ENCODE peak calls at places on chromosomes 12 and 14, in ten cellular contexts. H, O, M, W, L, U, I, Q, B and R are unnamed samples.

GRCh38 chr14:95496690-95497241 is 19.7 kb downstream of the SYNE3 start:
- DNase-seq in I (no peak), H (peak), M (no peak), O (no peak), B (peak), Q (no peak), W (no peak), U (no peak), L (no peak), R (no peak)

GRCh38 chr12:104604995-104605675 is 148.4 kb downstream of the CHST11 start:
- DNase-seq in U (no peak), W (no peak), I (no peak), B (no peak), O (no peak), M (no peak), H (no peak), Q (peak), L (no peak), R (no peak)

GRCh38 chr12:60501124-60501729 is 905.4 kb downstream of the SLC16A7 start:
- DNase-seq in M (no peak), H (peak), O (no peak), W (peak), U (no peak), B (peak), L (no peak), I (no peak), Q (no peak), R (no peak)

GRCh38 chr12:1838223-1838993 is 18.0 kb downstream of the LRTM2 start:
- DNase-seq in L (no peak), Q (no peak), B (no peak), O (no peak), M (no peak), H (no peak), W (no peak), U (no peak), I (no peak), R (no peak)

GRCh38 chr12:12357697-12358476 is 1.0 kb downstream of the BORCS5 start:
- DNase-seq in W (peak), O (peak), Q (no peak), L (peak), M (no peak), I (no peak), U (no peak), H (no peak), B (no peak), R (no peak)

GRCh38 chr14:83071888-83072501 is 1538.3 kb upstream of the SEL1L start:
- DNase-seq in U (no peak), L (no peak), W (peak), I (no peak), O (no peak), M (no peak), H (peak), B (peak), Q (peak), R (no peak)

GRCh38 chr12:4118017-4118510 is 155.5 kb upstream of the CCND2 start:
- DNase-seq in H (peak), L (peak), I (no peak), U (no peak), W (no peak), B (peak), M (peak), Q (no peak), O (peak), R (no peak)

GRCh38 chr12:6925543-6926279 is 2.0 kb upstream of the ATN1 start:
- DNase-seq in O (no peak), H (peak), I (no peak), M (no peak), B (peak), U (no peak), L (peak), W (peak), Q (peak), R (no peak)

GRCh38 chr14:56310643-56311042 is 192.4 kb downstream of the PELI2 start:
- DNase-seq in I (no peak), L (peak), Q (no peak), M (no peak), O (no peak), B (no peak), U (no peak), W (no peak), H (peak), R (no peak)

GRCh38 chr12:100017056-100017455 is 32.3 kb upstream of the ANKS1B start:
- DNase-seq in U (no peak), L (no peak), I (no peak), W (peak), M (no peak), Q (no peak), H (no peak), O (no peak), B (no peak), R (no peak)

GRCh38 chr14:55274760-55275159 is 3.5 kb downstream of the FBXO34 start:
- DNase-seq in M (no peak), I (no peak), L (peak), U (no peak), O (no peak), Q (no peak), W (peak), H (peak), B (no peak), R (no peak)

GRCh38 chr14:54681819-54682261 is 114.9 kb downstream of the SAMD4A start:
- DNase-seq in I (no peak), L (peak), O (no peak), W (no peak), H (no peak), U (no peak), M (no peak), B (no peak), Q (no peak), R (no peak)

GRCh38 chr12:31645944-31646343 is 13.5 kb upstream of the ETFBKMT start:
- DNase-seq in Q (no peak), M (no peak), U (no peak), L (no peak), I (no peak), H (no peak), W (no peak), O (no peak), B (no peak), R (no peak)

GRCh38 chr12:121062391-121063045 is 23.5 kb upstream of the OASL start:
- DNase-seq in O (no peak), I (no peak), H (no peak), Q (no peak), L (no peak), B (no peak), U (peak), M (no peak), W (no peak), R (no peak)

GRCh38 chr12:2287151-2287550 is 234.4 kb downstream of the CACNA1C start:
- DNase-seq in M (no peak), I (no peak), H (no peak), O (no peak), W (no peak), Q (no peak), L (no peak), B (no peak), U (no peak), R (no peak)

GRCh38 chr12:1515428-1515827 is 79.0 kb downstream of the FBXL14 start:
- DNase-seq in W (no peak), I (no peak), O (no peak), Q (no peak), H (no peak), L (no peak), M (no peak), U (no peak), B (no peak), R (no peak)

GRCh38 chr12:62190081-62190480 is 70.1 kb upstream of the USP15 start:
- DNase-seq in U (no peak), H (no peak), O (peak), L (no peak), W (no peak), Q (no peak), I (no peak), M (no peak), B (no peak), R (no peak)

GRCh38 chr12:14613718-14614117 is 46.0 kb upstream of the PLBD1 start:
- DNase-seq in M (peak), H (no peak), B (no peak), W (no peak), O (peak), U (no peak), Q (no peak), L (no peak), I (no peak), R (no peak)

GRCh38 chr14:35341454-35342159 is 49.4 kb downstream of the PSMA6 start:
- DNase-seq in B (peak), O (no peak), W (peak), U (no peak), L (peak), Q (no peak), I (peak), H (peak), M (no peak), R (no peak)

GRCh38 chr14:68232643-68233055 is 413.1 kb downstream of the RAD51B start:
- DNase-seq in B (peak), O (peak), H (peak), W (peak), M (peak), Q (no peak), I (no peak), U (no peak), L (peak), R (no peak)

GRCh38 chr12:52025301-52026172 is 18.8 kb downstream of the TAMALIN start:
- DNase-seq in M (no peak), Q (peak), I (peak), B (peak), O (peak), H (peak), L (peak), U (peak), W (peak), R (peak)

GRCh38 chr12:52023182-52023975 is 16.6 kb downstream of the TAMALIN start:
- DNase-seq in L (peak), Q (peak), M (no peak), U (peak), W (peak), O (peak), H (peak), B (peak), I (peak), R (peak)

GRCh38 chr12:52026267-52026666 is 19.5 kb downstream of the TAMALIN start:
- DNase-seq in Q (no peak), H (no peak), O (no peak), M (no peak), U (no peak), L (no peak), W (no peak), B (no peak), I (no peak), R (no peak)

GRCh38 chr12:52022841-52023181 is 16.1 kb downstream of the TAMALIN start:
- DNase-seq in H (no peak), B (peak), U (no peak), W (peak), M (no peak), L (no peak), I (no peak), O (no peak), Q (no peak), R (peak)

DNA sequence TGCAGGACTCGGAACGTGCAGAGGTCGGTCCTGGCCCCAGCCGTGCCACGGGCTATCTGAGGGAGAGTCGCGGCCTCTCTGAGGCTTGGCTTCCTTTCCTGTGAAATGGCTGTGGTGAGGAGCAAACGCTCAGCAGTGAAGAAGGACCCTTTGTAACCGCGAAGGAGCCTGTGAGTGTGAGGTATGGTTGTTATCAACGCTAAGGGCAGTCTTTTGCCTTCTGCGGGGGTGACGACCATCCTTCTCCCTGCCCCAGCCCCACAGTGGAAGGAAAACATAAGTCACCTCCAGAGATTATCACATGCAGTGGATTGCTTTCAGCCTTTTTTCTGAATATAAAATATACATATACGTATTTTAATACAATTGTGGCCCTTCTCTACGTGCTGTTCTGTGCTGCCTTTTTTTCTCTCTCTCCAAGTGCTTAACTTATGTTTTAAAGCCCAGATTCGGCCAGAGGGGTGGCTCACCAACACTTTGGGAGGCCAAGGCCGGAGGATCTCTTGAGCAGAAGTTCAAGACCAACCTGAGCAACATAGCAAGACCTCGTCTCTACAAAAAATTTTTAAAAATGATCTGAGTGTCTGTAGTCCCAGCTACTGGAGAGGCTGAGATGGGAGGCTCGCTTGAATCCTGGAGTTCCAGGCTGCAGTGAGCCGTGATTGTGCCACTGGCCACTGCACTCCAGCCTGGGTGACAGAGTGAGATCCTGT is 17.4 kb downstream of the TAMALIN start:
- DNase-seq in Q (no peak), L (no peak), O (no peak), M (no peak), W (no peak), U (no peak), B (no peak), H (no peak), I (no peak), R (no peak)
- TF ChIP-seq CTCF in Q (peak), L (peak), O (no peak), M (no peak), W (peak), U (peak), B (no peak), H (no peak), I (no peak), R (no peak)

GRCh38 chr12:94900496-94900895 is 103.0 kb downstream of the NDUFA12 start:
- DNase-seq in M (no peak), B (no peak), L (no peak), O (no peak), U (no peak), I (no peak), Q (no peak), H (no peak), W (no peak), R (no peak)

GRCh38 chr12:94892544-94893267 is 110.8 kb downstream of the NDUFA12 start:
- DNase-seq in W (no peak), O (no peak), H (no peak), U (no peak), L (no peak), M (no peak), B (no peak), Q (no peak), I (no peak), R (no peak)

GRCh38 chr12:94898388-94898787 is 105.1 kb downstream of the NDUFA12 start:
- DNase-seq in B (no peak), L (no peak), Q (peak), M (no peak), O (no peak), W (peak), U (no peak), I (no peak), H (peak), R (no peak)
- TF ChIP-seq CTCF in B (peak), L (peak), Q (no peak), M (peak), O (no peak), W (peak), U (no peak), I (no peak), H (peak), R (no peak)

DNA sequence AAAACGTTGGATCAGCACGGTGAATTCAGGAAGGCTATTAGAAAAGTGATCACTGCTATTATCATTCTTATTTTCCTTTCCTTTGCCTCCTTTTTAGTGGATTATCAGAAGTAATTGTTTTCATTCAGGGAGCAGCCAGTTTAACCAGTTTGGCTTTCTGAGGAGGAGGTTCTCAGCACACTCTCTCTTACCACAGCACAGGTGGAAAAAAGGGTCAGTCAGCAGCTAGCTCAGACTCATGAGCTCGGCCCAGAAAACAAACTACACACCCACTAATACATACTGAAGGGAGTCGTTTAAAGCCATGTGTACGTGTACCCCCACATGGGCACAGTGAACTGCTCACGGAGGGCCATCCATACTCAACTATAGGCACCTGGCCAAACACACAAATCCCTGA is 23.2 kb upstream of the MAGOHB start:
- DNase-seq in I (no peak), B (no peak), Q (no peak), W (peak), H (no peak), U (no peak), M (no peak), L (no peak), O (no peak), R (no peak)
- TF ChIP-seq CTCF in I (no peak), B (no peak), Q (no peak), W (no peak), H (no peak), U (no peak), M (no peak), L (no peak), O (no peak), R (no peak)

GRCh38 chr12:39619316-39619659 is 315 bp downstream of the ABCD2 start:
- DNase-seq in W (no peak), I (no peak), U (no peak), H (no peak), B (no peak), M (no peak), Q (no peak), O (no peak), L (no peak), R (no peak)

GRCh38 chr12:39617887-39618286 is 1.7 kb downstream of the ABCD2 start:
- DNase-seq in O (peak), H (no peak), W (no peak), L (no peak), Q (no peak), U (no peak), I (no peak), B (no peak), M (peak), R (no peak)

GRCh38 chr12:39616251-39616650 is 3.4 kb downstream of the ABCD2 start:
- DNase-seq in L (no peak), B (no peak), W (no peak), H (no peak), O (no peak), I (no peak), M (no peak), U (no peak), Q (no peak), R (no peak)

GRCh38 chr12:39618701-39619100 is 902 bp downstream of the ABCD2 start:
- DNase-seq in H (no peak), M (no peak), B (no peak), O (no peak), W (no peak), Q (no peak), I (no peak), U (no peak), L (no peak), R (no peak)

DNA sequence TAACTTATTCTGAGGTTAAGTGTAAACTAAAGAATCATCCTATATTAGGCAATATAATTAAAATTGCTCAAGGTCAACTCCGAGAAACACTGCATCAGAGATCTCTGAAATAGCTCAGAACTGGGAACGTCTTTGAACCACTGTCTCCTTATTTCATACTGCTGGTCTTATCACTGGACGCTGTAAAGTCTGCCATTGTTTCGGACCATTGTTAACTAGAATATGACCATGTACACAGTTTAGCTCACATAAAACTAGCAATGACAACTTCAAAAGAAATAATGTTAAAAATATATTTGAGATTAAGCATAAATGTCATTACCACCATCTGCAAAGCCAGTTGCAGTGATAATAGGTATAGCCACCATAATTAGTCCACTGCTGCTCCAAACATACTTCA is 2.9 kb downstream of the ABCD2 start:
- DNase-seq in L (no peak), B (no peak), O (no peak), I (no peak), M (no peak), U (no peak), H (no peak), Q (no peak), W (no peak), R (no peak)
- TF ChIP-seq CTCF in L (no peak), B (no peak), O (no peak), I (no peak), M (no peak), U (no peak), H (no peak), Q (no peak), W (no peak), R (no peak)